ENCODE peak calls at places on chromosomes 12 and 14, in five cellular contexts. U, V, Y, Q and A are unnamed samples.

GRCh38 chr14:100730530-100730929 is 3.8 kb downstream of the DLK1 start:
- DNase-seq in U (no peak), V (no peak), Y (no peak), Q (no peak), A (no peak)

GRCh38 chr12:69240625-69240984 is 1.2 kb downstream of the CPSF6 start:
- DNase-seq in U (peak; percentile 53), V (peak; percentile 55), Y (no peak), Q (no peak), A (peak; percentile 24)

GRCh38 chr12:119178544-119179334 is at the start of gene HSPB8:
- DNase-seq in U (no peak), V (no peak), Y (peak; percentile 81), Q (peak; percentile 88), A (no peak)

GRCh38 chr12:93518725-93519124 is 51.4 kb downstream of the MRPL42 start:
- DNase-seq in U (no peak), V (no peak), Y (no peak), Q (no peak), A (no peak)

GRCh38 chr12:339557-340195 is 49.4 kb downstream of the KDM5A start:
- DNase-seq in U (no peak), V (no peak), Y (no peak), Q (no peak), A (no peak)

GRCh38 chr14:74083784-74084276 is 423 bp downstream of the ALDH6A1 start:
- DNase-seq in U (no peak), V (peak; percentile 4), Y (no peak), Q (no peak), A (peak; percentile 16)

GRCh38 chr12:82857911-82858533 is 171.3 kb downstream of the TMTC2 start:
- DNase-seq in U (no peak), V (no peak), Y (no peak), Q (no peak), A (no peak)

GRCh38 chr14:56061051-56061450 is 57.2 kb upstream of the PELI2 start:
- DNase-seq in U (no peak), V (no peak), Y (no peak), Q (no peak), A (peak; percentile 62)

GRCh38 chr14:82075566-82075965 is 541.9 kb upstream of the SEL1L start:
- DNase-seq in U (no peak), V (peak; percentile 31), Y (peak; percentile 27), Q (peak; percentile 49), A (peak; percentile 13)

GRCh38 chr12:22443379-22444316 is 100.7 kb downstream of the C2CD5 start:
- DNase-seq in U (peak; percentile 53), V (peak; percentile 84), Y (peak; percentile 69), Q (no peak), A (peak; percentile 76)

GRCh38 chr12:81021834-81022233 is 56.0 kb upstream of the ACSS3 start:
- DNase-seq in U (no peak), V (no peak), Y (no peak), Q (no peak), A (no peak)

GRCh38 chr14:104784846-104785707 is 10.5 kb downstream of the AKT1 start:
- DNase-seq in U (peak; percentile 11), V (no peak), Y (peak; percentile 59), Q (peak; percentile 90), A (no peak)

GRCh38 chr12:85632390-85632789 is 203.8 kb downstream of the RASSF9 start:
- DNase-seq in U (no peak), V (no peak), Y (no peak), Q (no peak), A (no peak)

GRCh38 chr14:67973415-67973814 is 153.8 kb downstream of the RAD51B start:
- DNase-seq in U (no peak), V (no peak), Y (no peak), Q (no peak), A (no peak)

GRCh38 chr14:41873379-41874034 is 266.8 kb downstream of the LRFN5 start:
- DNase-seq in U (no peak), V (no peak), Y (no peak), Q (no peak), A (no peak)

GRCh38 chr12:85784096-85784720 is 52.0 kb downstream of the RASSF9 start:
- DNase-seq in U (no peak), V (no peak), Y (no peak), Q (no peak), A (no peak)

GRCh38 chr12:53791735-53792326 is 40.1 kb upstream of the CISTR start:
- DNase-seq in U (peak; percentile 27), V (peak; percentile 38), Y (peak; percentile 26), Q (no peak), A (peak; percentile 11)

GRCh38 chr12:18057051-18057450 is 32.9 kb downstream of the RERGL start:
- DNase-seq in U (no peak), V (no peak), Y (no peak), Q (no peak), A (no peak)

DNA sequence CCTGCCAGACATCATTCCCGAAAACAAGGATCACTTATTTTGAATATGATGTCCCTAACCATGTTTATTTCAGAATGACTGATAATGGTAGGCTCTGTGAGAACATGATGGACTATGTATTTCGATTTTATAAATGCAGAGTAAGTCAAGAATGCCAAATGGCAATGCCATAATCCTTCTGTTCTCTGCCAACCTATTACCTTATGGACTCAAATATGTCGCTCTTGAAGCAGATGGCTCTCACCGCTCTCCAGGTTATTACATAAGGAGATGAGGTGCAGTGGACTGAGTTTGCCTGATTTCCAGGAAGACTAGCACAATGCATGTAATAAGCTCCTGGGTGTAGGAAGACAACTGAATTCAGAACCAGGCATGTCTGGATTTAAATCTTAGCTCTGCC is 227.2 kb downstream of the BTG1 start:
- DNase-seq in U (no peak), V (no peak), Y (no peak), Q (no peak), A (no peak)
- H3K4me1 ChIP-seq in U (no peaks in the 10 kb centered on the region), V (no peaks in the 10 kb centered on the region), Y (no peaks in the 10 kb centered on the region), Q (no peaks in the 10 kb centered on the region), A (no peaks in the 10 kb centered on the region)

GRCh38 chr14:70585221-70585620 is 15.2 kb downstream of the MED6 start:
- DNase-seq in U (no peak), V (no peak), Y (no peak), Q (no peak), A (no peak)
- H3K36me3 ChIP-seq in U (peaks cover 41% of the 10 kb centered on the region), V (peaks cover 91% of the 10 kb centered on the region), Y (peaks cover 99% of the 10 kb centered on the region), Q (no peaks in the 10 kb centered on the region), A (peaks cover 28% of the 10 kb centered on the region)

DNA sequence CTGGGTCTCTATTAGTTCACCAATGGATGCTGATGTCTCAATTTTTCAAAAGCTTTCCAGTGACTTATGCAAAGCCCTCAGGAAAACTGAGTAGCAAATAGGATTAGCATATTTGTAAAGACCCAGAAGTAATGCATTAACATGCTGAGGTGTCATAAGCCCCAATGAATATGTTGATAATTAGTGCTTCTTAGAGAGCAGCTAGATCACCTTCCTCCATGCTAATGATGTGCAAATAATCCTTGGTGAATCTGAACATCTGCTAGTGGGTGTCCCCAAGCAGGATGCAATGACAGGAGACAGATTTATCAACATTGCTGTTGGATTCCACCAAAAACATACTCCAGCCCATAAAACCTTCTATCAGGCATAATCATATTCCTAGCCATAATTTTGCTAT is 19.0 kb downstream of the IFNG start:
- DNase-seq in U (no peak), V (no peak), Y (no peak), Q (no peak), A (no peak)
- H3K27ac ChIP-seq in U (no peak overlapping the region), V (no peak overlapping the region), Y (no peak overlapping the region), Q (no peak overlapping the region), A (no peak overlapping the region)

DNA sequence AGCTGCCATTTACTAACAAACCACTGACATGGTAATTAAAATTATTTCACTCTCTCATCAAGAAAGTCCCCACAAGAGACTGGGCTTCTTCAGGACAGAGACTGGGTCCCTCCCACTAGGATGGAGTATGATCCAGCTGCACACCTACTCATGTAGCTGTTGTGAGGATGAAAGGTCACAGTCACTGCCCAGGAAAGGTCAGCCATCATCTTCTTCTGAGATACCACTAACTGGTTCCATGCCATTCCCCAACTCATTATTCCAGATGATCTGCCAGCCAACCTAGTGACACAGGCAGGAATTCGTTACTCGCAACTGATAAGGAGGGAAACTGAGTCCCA is 111.2 kb downstream of the TTC7B start:
- DNase-seq in U (no peak), V (no peak), Y (no peak), Q (no peak), A (no peak)
- H3K4me1 ChIP-seq in U (no peaks in the 10 kb centered on the region), V (no peaks in the 10 kb centered on the region), Y (peaks cover 7% of the 10 kb centered on the region), Q (no peaks in the 10 kb centered on the region), A (no peaks in the 10 kb centered on the region)

GRCh38 chr14:20350860-20351259 is 7.4 kb downstream of the PARP2 start:
- DNase-seq in U (no peak), V (no peak), Y (no peak), Q (no peak), A (no peak)

DNA sequence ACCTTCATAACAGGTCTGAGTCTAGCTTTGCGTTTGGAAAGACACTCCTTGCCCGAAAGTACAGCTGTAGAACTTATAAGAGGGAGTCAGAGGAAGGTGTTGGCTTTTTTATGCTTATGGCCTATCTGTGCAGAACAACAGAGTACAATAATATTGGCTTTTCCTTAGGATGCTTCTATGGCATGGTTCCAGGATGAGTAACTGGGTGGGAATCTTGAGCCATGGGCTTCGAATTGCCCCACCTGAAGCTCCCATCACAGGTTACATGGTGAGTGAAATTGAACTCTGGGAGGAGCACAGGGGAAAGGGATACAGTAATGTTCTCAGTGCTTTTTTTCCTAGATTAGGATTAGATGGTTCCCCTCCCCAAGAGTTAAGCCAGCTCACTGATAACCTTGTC is 13.0 kb downstream of the PARP2 start:
- DNase-seq in U (no peak), V (no peak), Y (no peak), Q (no peak), A (no peak)
- H3K36me3 ChIP-seq in U (peaks cover 3% of the 10 kb centered on the region), V (peaks cover 93% of the 10 kb centered on the region), Y (peaks cover 86% of the 10 kb centered on the region), Q (peaks cover 10% of the 10 kb centered on the region), A (peaks cover 13% of the 10 kb centered on the region)

GRCh38 chr12:94588271-94588785 is 62.0 kb downstream of the TMCC3 start:
- DNase-seq in U (no peak), V (no peak), Y (no peak), Q (no peak), A (no peak)
- H3K27ac ChIP-seq in U (no peak overlapping the region), V (no peak overlapping the region), Y (peak overlapping the region; percentile 15), Q (no peak overlapping the region), A (no peak overlapping the region)

DNA sequence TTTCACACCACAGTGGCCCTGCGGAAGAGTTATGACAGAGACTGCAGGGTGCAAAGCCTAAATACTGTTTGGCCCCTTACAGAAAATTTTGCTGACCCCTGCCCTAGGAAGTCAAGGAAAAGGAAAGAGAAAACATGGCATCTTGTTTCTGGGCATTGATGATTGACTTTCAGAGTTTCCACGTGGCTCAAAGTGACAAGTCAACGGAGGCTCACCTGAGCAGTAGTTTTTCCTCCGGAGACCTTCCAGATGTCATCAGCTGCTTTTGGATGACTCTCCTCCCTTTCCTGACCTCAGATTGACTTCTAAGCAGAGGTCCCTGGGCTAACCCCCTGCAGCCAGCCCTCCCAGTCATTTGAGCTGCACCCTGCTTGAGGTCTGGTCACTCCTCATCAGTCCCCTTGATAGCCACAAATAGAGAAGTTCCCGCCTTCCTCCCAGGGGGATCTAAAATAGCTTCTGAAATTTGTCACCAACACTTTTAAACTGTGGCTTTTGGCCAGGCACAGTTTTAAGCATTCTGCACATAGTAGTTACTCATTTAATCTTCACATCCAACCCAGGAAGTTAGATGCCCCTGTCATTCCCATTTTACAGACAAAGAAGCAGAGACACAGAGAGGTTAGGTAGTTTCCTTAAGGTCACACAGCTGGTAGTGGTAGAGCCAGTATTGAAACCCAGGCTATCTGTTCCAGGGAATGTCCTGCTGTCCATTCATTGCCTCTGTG is 143.4 kb downstream of the CHST11 start:
- DNase-seq in U (no peak), V (no peak), Y (no peak), Q (no peak), A (no peak)
- H3K4me1 ChIP-seq in U (no peaks in the 10 kb centered on the region), V (peaks cover 79% of the 10 kb centered on the region), Y (peaks cover 62% of the 10 kb centered on the region), Q (peaks cover 14% of the 10 kb centered on the region), A (peaks cover 6% of the 10 kb centered on the region)

GRCh38 chr14:71346685-71347084 is 439.4 kb downstream of the PCNX1 start:
- DNase-seq in U (no peak), V (no peak), Y (no peak), Q (no peak), A (no peak)
- H3K36me3 ChIP-seq in U (no peaks in the 10 kb centered on the region), V (peaks cover 3% of the 10 kb centered on the region), Y (no peaks in the 10 kb centered on the region), Q (no peaks in the 10 kb centered on the region), A (no peaks in the 10 kb centered on the region)